ENCODE peak calls at places on chromosomes 5 and 9, in seven cellular contexts. U, B, W, P, H, K and D are unnamed samples.

GRCh38 chr5:67537439-67538342 is 341.1 kb upstream of the CD180 start:
- DNase-seq in U (no peak), B (no peak), W (no peak), P (peak; percentile 40), H (no peak), K (peak; percentile 9), D (no peak)

GRCh38 chr9:27749838-27750237 is 176.6 kb upstream of the C9orf72 start:
- DNase-seq in U (no peak), B (no peak), W (no peak), P (no peak), H (no peak), K (no peak), D (no peak)

GRCh38 chr5:155678371-155678770 is 648.6 kb upstream of the SGCD start:
- DNase-seq in U (no peak), B (no peak), W (no peak), P (no peak), H (no peak), K (no peak), D (no peak)

GRCh38 chr9:124077915-124078572 is 66.5 kb downstream of the LHX2 start:
- DNase-seq in U (no peak), B (no peak), W (no peak), P (peak; percentile 9), H (no peak), K (no peak), D (no peak)

GRCh38 chr5:132294728-132295504 is 722 bp downstream of the SLC22A4 start:
- DNase-seq in U (no peak), B (peak; percentile 49), W (peak; percentile 81), P (peak; percentile 87), H (no peak), K (peak; percentile 50), D (peak; percentile 72)

GRCh38 chr5:13708432-13708831 is 236.1 kb downstream of the DNAH5 start:
- DNase-seq in U (no peak), B (no peak), W (no peak), P (no peak), H (no peak), K (no peak), D (peak; percentile 46)

GRCh38 chr9:128818839-128819715 is 777 bp downstream of the ENDOG start:
- DNase-seq in U (no peak), B (no peak), W (no peak), P (peak; percentile 13), H (peak; percentile 16), K (no peak), D (peak; percentile 71)

GRCh38 chr9:131162886-131163285 is 37.5 kb downstream of the NUP214 start:
- DNase-seq in U (no peak), B (no peak), W (no peak), P (no peak), H (no peak), K (no peak), D (no peak)

GRCh38 chr5:93428868-93429267 is 152.2 kb downstream of the NR2F1-AS1 start:
- DNase-seq in U (no peak), B (no peak), W (peak; percentile 45), P (no peak), H (no peak), K (no peak), D (no peak)

GRCh38 chr5:31194458-31194808 is 947 bp downstream of the CDH6 start:
- DNase-seq in U (no peak), B (no peak), W (no peak), P (peak; percentile 20), H (no peak), K (no peak), D (peak; percentile 19)

GRCh38 chr9:35984021-35984420 is 26.1 kb upstream of the OR2S2 start:
- DNase-seq in U (no peak), B (no peak), W (no peak), P (no peak), H (no peak), K (no peak), D (no peak)

GRCh38 chr5:37893414-37894134 is 53.7 kb upstream of the GDNF start:
- DNase-seq in U (no peak), B (no peak), W (no peak), P (no peak), H (no peak), K (no peak), D (no peak)

GRCh38 chr9:120710110-120710981 is 3.9 kb downstream of the MEGF9 start:
- DNase-seq in U (no peak), B (peak; percentile 12), W (no peak), P (peak; percentile 27), H (no peak), K (no peak), D (peak; percentile 75)

GRCh38 chr5:32859211-32859641 is 148.1 kb downstream of the NPR3 start:
- DNase-seq in U (no peak), B (no peak), W (peak; percentile 15), P (no peak), H (no peak), K (no peak), D (no peak)

GRCh38 chr9:112094240-112094639 is 80.9 kb downstream of the SUSD1 start:
- DNase-seq in U (no peak), B (no peak), W (no peak), P (no peak), H (no peak), K (no peak), D (no peak)

GRCh38 chr9:8962084-8962483 is 1162.5 kb upstream of the DMAC1 start:
- DNase-seq in U (no peak), B (no peak), W (no peak), P (no peak), H (no peak), K (no peak), D (no peak)

GRCh38 chr5:95620870-95621838 is 1.3 kb downstream of the GPR150 start:
- DNase-seq in U (no peak), B (no peak), W (peak; percentile 46), P (peak; percentile 23), H (peak; percentile 29), K (no peak), D (peak; percentile 29)